ENCODE peak calls at places on chromosomes 5 and 9, in five cellular contexts. U, L, T, O and Q are unnamed samples.

GRCh38 chr9:69461488-69461887 is 136.5 kb downstream of the ENTREP1 start:
- DNase-seq in U (no peak), L (no peak), T (no peak), O (no peak), Q (no peak)

GRCh38 chr9:91172329-91172728 is 189.4 kb downstream of the AUH start:
- DNase-seq in U (no peak), L (no peak), T (no peak), O (no peak), Q (no peak)

GRCh38 chr9:121743441-121744001 is 92.1 kb downstream of the DAB2IP start:
- DNase-seq in U (peak; percentile 81), L (peak; percentile 89), T (peak; percentile 87), O (peak; percentile 80), Q (peak; percentile 78)

GRCh38 chr9:133125706-133126696 is 5.0 kb upstream of the RALGDS start:
- DNase-seq in U (no peak), L (peak; percentile 60), T (no peak), O (no peak), Q (no peak)

GRCh38 chr9:129458155-129458661 is 162.7 kb downstream of the C9orf50 start:
- DNase-seq in U (no peak), L (no peak), T (no peak), O (no peak), Q (no peak)

GRCh38 chr5:147688965-147689364 is 93.6 kb downstream of the JAKMIP2 start:
- DNase-seq in U (no peak), L (no peak), T (no peak), O (no peak), Q (no peak)

GRCh38 chr5:109455598-109456096 is 45.9 kb upstream of the PJA2 start:
- DNase-seq in U (no peak), L (peak; percentile 98), T (no peak), O (no peak), Q (peak; percentile 60)

GRCh38 chr9:137705443-137705863 is 86.6 kb downstream of the EHMT1 start:
- DNase-seq in U (no peak), L (no peak), T (no peak), O (no peak), Q (no peak)

GRCh38 chr9:34046784-34047379 is 1.8 kb downstream of the UBAP2 start:
- DNase-seq in U (no peak), L (peak; percentile 10), T (peak; percentile 42), O (no peak), Q (no peak)

GRCh38 chr5:5017827-5018559 is 122.1 kb upstream of the ADAMTS16 start:
- DNase-seq in U (no peak), L (no peak), T (no peak), O (no peak), Q (no peak)

GRCh38 chr5:75331-76320 is 16.3 kb upstream of the PLEKHG4B start:
- DNase-seq in U (no peak), L (no peak), T (no peak), O (no peak), Q (no peak)

GRCh38 chr9:5895782-5896181 is 5.1 kb downstream of the MLANA start:
- DNase-seq in U (no peak), L (no peak), T (no peak), O (no peak), Q (no peak)

GRCh38 chr9:136622538-136622948 is 40.2 kb upstream of the EGFL7 start:
- DNase-seq in U (no peak), L (no peak), T (no peak), O (no peak), Q (no peak)

GRCh38 chr9:75149841-75150241 is 61.5 kb downstream of the OSTF1 start:
- DNase-seq in U (no peak), L (no peak), T (no peak), O (no peak), Q (no peak)

GRCh38 chr9:113998529-113999255 is 79.4 kb downstream of the AMBP start:
- DNase-seq in U (no peak), L (peak; percentile 12), T (peak; percentile 12), O (peak; percentile 33), Q (no peak)

GRCh38 chr9:118189615-118190014 is 485.4 kb downstream of the TLR4 start:
- DNase-seq in U (no peak), L (no peak), T (no peak), O (no peak), Q (no peak)

GRCh38 chr9:106110483-106110882 is 416.1 kb downstream of the TMEM38B start:
- DNase-seq in U (no peak), L (no peak), T (no peak), O (no peak), Q (no peak)

GRCh38 chr5:134132372-134133212 is 18.1 kb downstream of the TCF7 start:
- DNase-seq in U (no peak), L (no peak), T (peak; percentile 49), O (peak; percentile 54), Q (no peak)

GRCh38 chr9:19137282-19137681 is 10.0 kb upstream of the PLIN2 start:
- DNase-seq in U (no peak), L (peak; percentile 83), T (no peak), O (no peak), Q (no peak)

DNA sequence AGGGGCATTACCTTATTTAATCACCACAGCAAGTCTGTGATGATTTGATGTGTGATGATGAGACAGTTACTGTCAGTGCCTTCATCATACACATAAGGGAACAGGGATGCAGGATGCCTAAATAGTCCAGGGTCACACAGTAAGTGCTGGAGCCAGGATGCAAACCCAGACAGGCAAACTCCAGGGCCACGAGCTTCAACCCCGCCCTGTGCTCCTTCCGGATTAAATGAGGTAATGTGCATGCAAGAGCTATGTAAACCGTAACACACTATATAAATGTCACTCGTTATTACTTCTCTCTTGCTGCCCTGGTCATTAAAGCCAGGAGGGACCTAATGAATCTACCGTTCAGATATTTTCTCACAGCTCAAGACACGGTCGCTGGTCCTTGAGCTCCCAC is 12.8 kb downstream of the SMIM23 start:
- DNase-seq in U (no peak), L (no peak), T (no peak), O (no peak), Q (no peak)
- H3K27ac ChIP-seq in U (no peak overlapping the region), L (no peak overlapping the region), T (no peak overlapping the region), O (no peak overlapping the region), Q (no peak overlapping the region)

DNA sequence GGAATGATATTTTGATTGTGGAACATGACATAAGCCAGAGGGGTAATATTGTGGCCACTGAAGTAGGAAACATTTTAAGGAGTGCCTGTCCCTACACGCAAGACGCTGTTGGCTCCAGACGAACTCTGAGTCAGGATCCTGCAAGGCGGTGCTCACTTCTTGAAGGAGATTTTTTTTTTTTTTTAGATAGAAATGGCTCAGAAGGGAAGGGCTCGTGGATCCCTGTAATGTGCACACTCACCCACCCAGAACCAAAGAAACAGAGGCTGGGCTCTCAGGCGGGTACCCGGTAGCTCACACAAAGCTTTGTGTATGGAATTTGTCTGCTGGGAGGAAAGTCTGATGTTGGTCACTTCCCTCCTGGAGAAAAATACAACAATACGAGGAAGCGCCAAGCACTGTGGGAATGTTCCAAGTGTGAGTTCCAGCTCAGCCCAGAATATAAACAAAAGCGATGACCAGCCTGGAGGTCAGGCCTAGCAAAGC is 25.7 kb downstream of the RAPGEF1 start:
- DNase-seq in U (no peak), L (peak; percentile 91), T (no peak), O (no peak), Q (peak; percentile 84)
- H3K9ac ChIP-seq in U (no peak overlapping the region), L (peak overlapping the region; percentile 36), T (no peak overlapping the region), O (no peak overlapping the region), Q (no peak overlapping the region)

DNA sequence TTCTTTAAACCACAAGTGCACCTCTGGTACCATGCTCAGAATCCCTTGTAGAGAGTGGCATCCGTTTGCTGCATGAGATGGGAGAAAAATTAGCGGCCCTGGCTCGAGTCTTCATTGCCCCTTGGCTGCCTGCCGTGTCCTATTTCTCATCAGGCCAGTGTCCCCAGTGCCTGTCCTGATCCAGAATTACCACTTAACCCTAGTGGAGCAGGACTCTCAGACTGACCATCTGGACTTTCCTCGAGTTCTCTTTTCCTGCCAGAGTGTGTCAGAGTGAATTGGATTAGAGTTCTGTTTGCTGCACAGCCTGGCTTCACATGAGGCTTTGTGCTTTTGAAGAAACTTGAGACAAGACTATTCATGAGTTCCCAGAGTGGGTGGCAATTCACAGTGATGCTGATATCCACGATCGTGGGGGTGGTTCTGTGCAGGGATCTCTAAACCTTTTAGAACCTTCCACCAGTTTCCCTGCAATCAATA is 92.6 kb downstream of the C9orf152 start:
- DNase-seq in U (no peak), L (peak; percentile 84), T (no peak), O (no peak), Q (no peak)
- H2AK5ac ChIP-seq in U (no peak overlapping the region), L (peak overlapping the region; percentile 86), T (no peak overlapping the region), O (no peak overlapping the region), Q (no peak overlapping the region)

DNA sequence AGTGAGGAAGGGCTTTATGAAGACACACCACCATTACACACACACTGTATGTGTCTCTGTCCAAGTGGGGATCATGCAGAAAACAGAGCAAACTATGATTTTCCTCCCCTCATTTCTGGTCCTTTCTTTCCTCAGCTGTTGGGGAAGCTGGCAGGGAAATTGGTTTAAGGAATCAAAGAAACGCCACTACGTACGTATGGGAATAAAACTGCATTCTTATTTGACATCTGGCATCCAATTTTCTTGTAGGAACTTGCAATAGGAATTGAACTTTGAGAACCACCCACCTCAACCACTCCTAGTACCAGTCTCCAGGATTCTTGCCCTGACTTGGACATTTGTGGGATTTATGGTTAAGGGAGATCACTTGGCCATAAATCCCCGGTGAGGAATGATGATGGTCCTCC is 125.8 kb downstream of the PDE4D start:
- DNase-seq in U (no peak), L (no peak), T (no peak), O (no peak), Q (no peak)
- H3K27ac ChIP-seq in U (no peak overlapping the region), L (no peak overlapping the region), T (no peak overlapping the region), O (no peak overlapping the region), Q (no peak overlapping the region)

DNA sequence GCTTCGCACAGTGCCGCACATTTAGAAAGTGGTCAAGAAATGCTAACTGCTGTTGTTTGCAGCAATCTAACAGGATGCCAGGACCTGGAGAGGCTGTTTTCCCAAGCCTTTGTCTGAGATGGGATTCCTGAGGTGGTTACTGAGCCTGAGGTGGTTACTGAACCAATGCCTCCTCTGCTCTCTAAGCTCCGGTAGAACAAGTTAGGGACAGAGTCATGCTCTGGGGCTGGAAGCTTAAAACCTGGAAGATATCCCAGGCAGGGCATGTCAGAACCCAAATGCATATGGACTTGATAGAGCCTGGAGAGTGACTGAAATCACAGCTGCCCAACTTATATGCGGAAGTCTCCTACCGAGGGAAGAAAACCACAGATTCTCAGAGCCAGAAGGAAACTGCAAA is 46.5 kb upstream of the FAT2 start:
- DNase-seq in U (no peak), L (no peak), T (peak; percentile 42), O (no peak), Q (no peak)
- H3K9ac ChIP-seq in U (no peak overlapping the region), L (no peak overlapping the region), T (no peak overlapping the region), O (no peak overlapping the region), Q (no peak overlapping the region)

DNA sequence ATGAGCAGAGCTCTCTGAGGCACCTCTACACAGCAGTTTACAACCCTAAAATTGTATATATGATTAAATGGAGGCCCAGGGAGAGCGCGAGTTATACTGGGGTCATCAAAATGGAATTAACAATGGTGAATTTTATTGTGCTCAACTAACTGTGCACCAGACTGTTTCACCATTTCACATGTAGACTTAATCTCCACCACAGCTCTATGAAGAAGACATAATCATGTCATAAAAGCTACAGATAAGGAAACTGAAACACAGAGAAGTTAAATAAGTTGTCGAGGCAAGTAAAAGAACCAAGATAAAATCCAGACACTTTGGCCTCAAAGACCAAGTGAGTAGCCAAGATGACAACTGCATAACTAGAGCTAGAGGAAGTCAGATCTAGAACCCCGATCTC is 1.5 kb downstream of the SH3TC2 start:
- DNase-seq in U (no peak), L (no peak), T (no peak), O (no peak), Q (no peak)
- H2AK5ac ChIP-seq in U (no peak overlapping the region), L (peak overlapping the region; percentile 92), T (no peak overlapping the region), O (no peak overlapping the region), Q (no peak overlapping the region)

GRCh38 chr5:10653751-10654400 is 90.0 kb downstream of the ANKRD33B start:
- DNase-seq in U (no peak), L (no peak), T (no peak), O (no peak), Q (no peak)
- H3K27ac ChIP-seq in U (no peak overlapping the region), L (no peak overlapping the region), T (no peak overlapping the region), O (no peak overlapping the region), Q (no peak overlapping the region)